ENCODE peak calls at places on chromosomes 3 and 15, in nine cellular contexts. Z is brain microvascular endothelial cell; K is foreskin fibroblast; N is lower leg skin; R is neural progenitor cell; Q is CD8-positive, alpha-beta T cell; B is GM06990; I is heart left ventricle; E is kidney epithelial cell. P is an unnamed sample.

GRCh38 chr3:171569571-171570132 is 109.4 kb upstream of the TNIK start:
- DNase-seq in K (no peak), N (no peak), E (no peak), R (no peak), Q (no peak), Z (no peak), I (no peak), B (no peak), P (no peak)

GRCh38 chr15:31001702-31002101 is 10.3 kb upstream of the MTMR10 start:
- DNase-seq in Q (no peak), Z (no peak), B (no peak), I (no peak), N (no peak), K (no peak), R (no peak), E (no peak), P (no peak)

GRCh38 chr15:79874242-79874641 is 22.6 kb downstream of the MTHFS start:
- DNase-seq in B (no peak), K (no peak), I (no peak), Z (no peak), N (no peak), E (peak; percentile 5), R (no peak), Q (no peak), P (no peak)

GRCh38 chr3:135650309-135650708 is 315.2 kb upstream of the PPP2R3A start:
- DNase-seq in I (no peak), Q (no peak), B (no peak), E (no peak), K (no peak), N (no peak), R (no peak), Z (no peak), P (no peak)

GRCh38 chr3:15932348-15933300 is 134.8 kb upstream of the ANKRD28 start:
- DNase-seq in R (no peak), B (no peak), Q (no peak), Z (no peak), I (no peak), K (no peak), E (no peak), N (no peak), P (no peak)

GRCh38 chr15:27645672-27646071 is 453.4 kb downstream of the OCA2 start:
- DNase-seq in I (no peak), B (no peak), Q (no peak), Z (no peak), R (no peak), K (no peak), N (no peak), E (no peak), P (no peak)

GRCh38 chr3:87435926-87436630 is 159.7 kb upstream of the POU1F1 start:
- DNase-seq in E (no peak), K (no peak), Z (no peak), I (no peak), N (no peak), B (no peak), R (no peak), Q (no peak), P (no peak)

GRCh38 chr3:124288996-124289395 is 297.1 kb upstream of the ROPN1 start:
- DNase-seq in R (no peak), B (no peak), Z (no peak), E (no peak), Q (no peak), N (no peak), K (no peak), I (no peak), P (no peak)

GRCh38 chr3:143218176-143218575 is 98.6 kb downstream of the CHST2 start:
- DNase-seq in B (no peak), I (no peak), K (no peak), Q (no peak), Z (no peak), R (no peak), N (no peak), E (no peak), P (no peak)

GRCh38 chr3:175805825-175806224 is 946.7 kb downstream of the NAALADL2 start:
- DNase-seq in Z (no peak), E (no peak), B (no peak), Q (no peak), I (no peak), N (no peak), K (no peak), R (no peak), P (no peak)

DNA sequence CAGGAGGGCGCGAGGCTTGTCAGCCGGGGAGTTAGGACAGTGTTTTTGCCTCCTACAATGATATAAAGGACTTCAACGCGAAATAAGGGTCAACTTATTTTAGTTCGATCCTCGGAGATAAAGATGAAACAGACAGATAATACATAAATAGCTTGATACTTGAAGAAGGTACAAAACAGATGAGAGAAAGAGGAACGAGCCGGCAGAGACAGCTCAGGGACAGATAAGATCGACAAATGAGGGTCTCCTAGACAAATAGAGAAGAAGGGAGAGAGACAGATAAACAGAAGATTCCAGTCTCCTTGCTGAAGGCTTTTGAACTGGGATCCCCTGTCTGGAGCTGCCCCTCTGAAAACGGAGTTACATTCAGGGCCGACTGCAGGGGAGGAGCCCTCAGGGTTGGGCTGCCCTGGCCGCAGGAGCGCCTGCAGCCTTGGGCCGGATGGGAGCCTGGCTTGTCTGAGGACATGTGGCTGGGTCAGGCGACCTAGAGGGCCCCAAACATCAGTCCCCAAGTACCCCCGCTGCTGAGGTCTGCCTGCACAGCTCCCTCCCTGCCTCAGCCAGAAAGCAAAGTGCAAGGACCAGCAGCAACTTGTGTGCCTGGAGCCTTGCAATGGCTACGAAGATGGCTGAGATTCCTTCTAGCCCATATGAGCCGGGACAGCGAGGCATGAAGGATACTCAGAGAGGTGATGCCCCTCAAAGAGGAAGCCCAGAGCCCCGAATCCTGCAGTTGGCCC is 981 bp upstream of the SKOR1 start:
- DNase-seq in Q (no peak), K (no peak), Z (no peak), R (no peak), N (no peak), E (no peak), I (peak; percentile 9), B (no peak), P (no peak)
- H3K4me3 ChIP-seq in Q (no peak overlapping the region), K (no peak overlapping the region), Z (no peak overlapping the region), R (peak overlapping the region; percentile 43), N (no peak overlapping the region), E (no peak overlapping the region), I (no peak overlapping the region), B (peak overlapping the region; percentile 51), P (no peak overlapping the region)

DNA sequence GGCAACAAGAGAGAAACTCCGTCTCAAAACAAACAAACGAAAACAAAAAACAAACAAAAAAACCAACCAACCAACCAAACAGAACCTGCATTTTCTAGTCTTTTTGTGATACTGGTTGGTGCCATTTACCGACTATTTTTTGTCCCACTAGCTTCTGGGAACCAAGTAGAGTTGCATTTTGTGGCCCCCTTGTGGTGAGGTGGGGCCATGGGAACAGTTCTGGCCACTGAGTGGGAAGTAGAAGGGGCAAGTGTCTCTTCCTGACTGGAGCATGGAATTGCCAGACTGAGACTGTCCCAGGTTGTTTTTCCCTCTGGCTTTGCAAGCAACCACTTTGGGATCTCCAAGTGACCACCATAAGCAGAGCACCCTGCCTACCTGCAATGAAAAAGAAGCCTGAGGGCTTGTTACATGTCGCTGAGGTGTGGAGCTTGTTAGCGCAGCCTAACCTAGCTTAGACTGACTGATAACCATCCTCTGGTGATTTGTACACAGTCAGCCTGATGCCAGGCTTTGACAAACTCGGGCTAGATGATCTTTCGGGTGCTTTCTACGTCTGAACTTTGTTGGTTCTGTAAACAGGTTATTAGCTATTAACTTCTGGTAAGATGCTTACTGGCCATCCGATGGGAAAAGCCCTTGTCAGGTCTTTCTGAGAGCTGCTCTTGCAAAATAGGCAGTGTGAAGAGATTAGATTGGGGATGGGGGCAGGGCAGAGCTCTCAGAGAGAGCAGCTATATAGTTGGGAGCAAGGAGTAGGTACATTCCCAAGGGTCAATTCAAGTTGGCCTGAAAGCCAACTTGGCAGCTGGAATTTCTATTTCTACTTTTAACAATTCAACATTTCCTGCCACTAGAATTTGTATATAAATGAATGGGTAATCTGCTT is 172.2 kb downstream of the SSR3 start:
- DNase-seq in Z (peak; percentile 58), R (peak; percentile 24), B (no peak), Q (no peak), I (no peak), K (peak; percentile 24), N (no peak), E (no peak), P (no peak)
- TF ChIP-seq CTCF in Z (peak; percentile 93), R (peak; percentile 51), B (peak; percentile 79), Q (no peak), I (peak; percentile 35), K (peak; percentile 57), N (no peak), E (peak; percentile 66), P (peak; percentile 91)

GRCh38 chr3:9794400-9794799 is 1.5 kb downstream of the ARPC4 start:
- DNase-seq in K (no peak), I (no peak), R (no peak), N (no peak), Q (no peak), Z (no peak), B (no peak), E (no peak), P (no peak)
- H3K4me3 ChIP-seq in K (no peak overlapping the region), I (peak overlapping the region; percentile 91), R (no peak overlapping the region), N (no peak overlapping the region), Q (no peak overlapping the region), Z (no peak overlapping the region), B (peak overlapping the region; percentile 86), E (no peak overlapping the region), P (no peak overlapping the region)

GRCh38 chr15:78321786-78322185 is 18.4 kb upstream of the CRABP1 start:
- DNase-seq in Q (no peak), B (no peak), E (no peak), N (no peak), Z (no peak), I (no peak), K (no peak), R (no peak), P (no peak)
- TF ChIP-seq CTCF in Q (no peak), B (no peak), E (no peak), N (no peak), Z (no peak), I (no peak), K (no peak), R (no peak), P (no peak)

P was measured in epithelial cell of proximal tubule.